ENCODE peak calls at places on chromosomes 2 and 18, in nine cellular contexts. N is heart right ventricle, I is fibroblast of pulmonary artery, P is cardiac muscle cell, H is tibial artery, S is breast epithelium, U is heart left ventricle, W is fibroblast of lung, D is dorsolateral prefrontal cortex. V is an unnamed sample.

GRCh38 chr2:204024503-204024902 is 87.9 kb downstream of the ICOS start:
- DNase-seq in N (no peak), I (peak; percentile 40), P (peak; percentile 37), H (peak; percentile 27), S (no peak), U (no peak), W (peak; percentile 48), D (no peak), V (no peak)

GRCh38 chr2:26712486-26713465 is 20.3 kb downstream of the KCNK3 start:
- DNase-seq in N (peak; percentile 39), I (no peak), P (no peak), H (no peak), S (no peak), U (peak; percentile 28), W (no peak), D (peak; percentile 34), V (no peak)

GRCh38 chr2:69216535-69217332 is 170.3 kb downstream of the GFPT1 start:
- DNase-seq in N (peak; percentile 46), I (peak; percentile 90), P (no peak), H (no peak), S (no peak), U (peak; percentile 67), W (peak; percentile 88), D (no peak), V (no peak)

GRCh38 chr2:189276277-189276676 is 96.7 kb upstream of the COL5A2 start:
- DNase-seq in N (no peak), I (peak; percentile 96), P (no peak), H (no peak), S (no peak), U (no peak), W (peak; percentile 98), D (no peak), V (no peak)

GRCh38 chr18:51241226-51241625 is 43.7 kb upstream of the MEX3C start:
- DNase-seq in N (no peak), I (no peak), P (no peak), H (no peak), S (no peak), U (no peak), W (no peak), D (no peak), V (no peak)

GRCh38 chr2:3344897-3345296 is 32.7 kb downstream of the EIPR1 start:
- DNase-seq in N (no peak), I (no peak), P (no peak), H (no peak), S (no peak), U (no peak), W (no peak), D (no peak), V (no peak)

GRCh38 chr2:42424033-42424432 is 63.0 kb upstream of the COX7A2L start:
- DNase-seq in N (no peak), I (peak; percentile 85), P (no peak), H (no peak), S (no peak), U (no peak), W (peak; percentile 75), D (no peak), V (no peak)

GRCh38 chr2:162716122-162716521 is 122.4 kb downstream of the KCNH7 start:
- DNase-seq in N (no peak), I (no peak), P (no peak), H (no peak), S (no peak), U (no peak), W (no peak), D (no peak), V (no peak)

GRCh38 chr2:30522421-30522820 is 75.4 kb downstream of the LCLAT1 start:
- DNase-seq in N (no peak), I (no peak), P (no peak), H (no peak), S (no peak), U (no peak), W (no peak), D (no peak), V (no peak)

GRCh38 chr2:108918941-108919341 is 70.1 kb downstream of the EDAR start:
- DNase-seq in N (no peak), I (no peak), P (no peak), H (no peak), S (no peak), U (no peak), W (no peak), D (no peak), V (no peak)

GRCh38 chr2:75098856-75099255 is 100.5 kb downstream of the TACR1 start:
- DNase-seq in N (no peak), I (peak; percentile 55), P (peak; percentile 28), H (no peak), S (no peak), U (no peak), W (peak; percentile 32), D (no peak), V (no peak)
- TF ChIP-seq CTCF in N (peak; percentile 24), I (peak; percentile 65), P (peak; percentile 64), H (peak; percentile 33), S (no peak), U (peak; percentile 21), W (peak; percentile 51), D (no peak), V (no peak)

DNA sequence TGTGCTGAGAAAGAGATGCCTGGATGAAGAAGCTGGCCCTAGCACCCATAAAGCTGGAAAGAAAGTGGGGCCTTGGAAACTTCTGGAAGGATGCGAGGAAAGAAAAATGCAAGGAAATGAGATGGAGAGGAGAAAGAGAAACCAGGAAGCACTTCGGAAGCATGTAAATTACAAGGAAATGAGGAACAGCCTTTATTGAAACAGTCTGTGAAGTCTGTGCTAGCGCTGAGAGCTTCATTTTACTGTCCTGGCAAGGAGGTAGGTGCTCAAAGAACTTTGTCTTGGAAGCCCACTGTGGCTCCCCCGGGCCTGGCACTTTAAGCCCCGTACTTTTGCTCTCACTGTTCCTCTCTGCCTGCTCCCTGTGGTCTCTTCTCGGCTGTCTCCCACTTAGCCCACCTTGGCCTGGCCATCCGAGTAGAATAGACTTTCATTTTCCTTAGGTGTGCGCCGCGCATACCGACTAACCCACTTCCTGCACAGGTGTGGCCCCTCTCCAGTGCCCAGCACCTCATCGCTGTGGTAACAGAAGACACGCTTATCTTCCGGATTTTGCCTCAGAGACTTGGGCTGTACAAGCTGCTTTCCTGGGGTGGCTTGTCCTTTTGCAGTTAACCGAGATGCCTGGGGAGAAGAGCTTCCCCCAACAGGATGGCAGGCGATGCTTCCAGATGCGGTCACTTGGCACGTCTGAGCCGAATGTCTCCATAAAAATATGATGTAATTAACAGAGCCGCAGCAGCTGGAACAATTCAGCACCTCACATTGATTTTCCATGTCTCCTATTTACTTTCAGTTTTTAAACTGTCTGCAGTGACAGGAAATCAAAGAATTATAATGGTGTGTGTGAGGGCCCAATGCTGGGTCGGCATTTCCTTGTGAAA is 199.6 kb downstream of the HRH4 start:
- DNase-seq in N (peak; percentile 50), I (peak; percentile 19), P (no peak), H (peak; percentile 35), S (no peak), U (peak; percentile 62), W (peak; percentile 62), D (no peak), V (peak; percentile 44)
- H3K4me3 ChIP-seq in N (peak overlapping the region; percentile 55), I (peak overlapping the region; percentile 0), P (no peak overlapping the region), H (peak overlapping the region; percentile 36), S (peak overlapping the region; percentile 49), U (peak overlapping the region; percentile 60), W (peak overlapping the region; percentile 14), D (no peak overlapping the region), V (peak overlapping the region; percentile 55)

DNA sequence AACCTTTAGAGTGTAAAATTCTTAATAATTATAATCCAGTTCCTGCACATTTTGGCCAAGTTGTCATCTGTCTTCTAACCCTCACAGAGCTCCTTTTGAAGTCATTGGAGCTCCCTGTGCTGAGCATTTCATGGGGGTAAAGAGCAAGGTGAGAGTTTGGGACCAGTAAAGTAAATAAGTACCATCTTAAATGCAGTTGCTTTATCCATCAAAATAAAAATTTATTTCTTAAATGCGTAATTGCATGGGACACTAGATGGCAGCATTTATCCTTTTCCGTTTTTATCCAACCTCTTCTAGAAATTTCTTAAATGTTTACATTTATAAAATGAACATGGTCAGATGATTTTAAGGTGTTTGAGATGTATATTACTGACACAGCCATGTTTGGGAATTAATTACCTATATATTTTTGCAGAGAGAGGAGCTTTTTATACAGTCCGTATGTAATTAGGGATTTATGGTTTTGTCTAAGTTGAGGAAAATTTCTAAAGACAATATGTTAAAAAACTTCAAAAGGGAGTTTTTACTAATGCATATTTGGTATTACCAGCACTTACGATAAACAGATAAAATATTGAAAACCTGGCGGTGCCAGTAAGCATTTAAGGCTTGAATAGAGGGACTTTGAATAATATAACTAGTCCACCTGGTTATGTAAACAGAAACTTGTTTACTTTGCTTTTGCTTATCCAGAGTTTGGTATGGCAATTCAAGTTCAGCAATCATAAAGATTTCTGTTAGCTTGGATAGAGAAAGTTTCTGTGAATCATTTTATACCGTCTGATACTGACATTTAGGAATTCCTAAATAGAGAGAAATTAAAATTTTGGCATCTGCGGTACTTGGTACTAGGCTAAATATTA is 54.5 kb downstream of the ACSL3 start:
- DNase-seq in N (no peak), I (peak; percentile 56), P (no peak), H (no peak), S (no peak), U (no peak), W (peak; percentile 61), D (no peak), V (no peak)
- TF ChIP-seq CTCF in N (peak; percentile 48), I (peak; percentile 61), P (peak; percentile 45), H (peak; percentile 51), S (peak; percentile 40), U (peak; percentile 48), W (peak; percentile 57), D (peak; percentile 43), V (peak; percentile 42)

DNA sequence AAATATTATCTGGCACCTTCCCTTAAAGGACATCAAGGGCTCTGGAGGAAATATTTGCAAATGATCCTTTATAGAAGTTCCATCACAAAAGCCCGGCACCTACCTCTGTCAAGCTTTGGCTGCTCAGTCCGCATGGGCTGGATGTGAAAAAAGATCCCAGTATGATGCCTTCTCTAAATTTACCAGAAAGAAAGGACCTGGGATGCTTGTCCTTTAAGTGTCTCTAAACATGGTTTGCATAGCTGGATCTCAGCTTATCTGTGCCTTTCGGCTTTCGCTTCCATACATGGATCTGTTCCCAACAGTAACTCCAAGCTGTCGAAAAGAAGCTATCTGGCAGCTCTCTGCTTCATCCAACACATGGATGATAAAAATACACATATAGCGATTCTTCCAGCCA is 60.4 kb upstream of the SLC8A1 start:
- DNase-seq in N (peak; percentile 65), I (peak; percentile 68), P (peak; percentile 95), H (no peak), S (no peak), U (peak; percentile 45), W (peak; percentile 44), D (no peak), V (no peak)
- H3K4me3 ChIP-seq in N (peak overlapping the region; percentile 61), I (peak overlapping the region; percentile 42), P (peak overlapping the region; percentile 71), H (peak overlapping the region; percentile 47), S (peak overlapping the region; percentile 33), U (peak overlapping the region; percentile 66), W (peak overlapping the region; percentile 30), D (no peak overlapping the region), V (peak overlapping the region; percentile 55)